ENCODE peak calls at places on chromosomes 3 and 15, in nine cellular contexts. D is NCI-H510A; N is NCI-H1930; A is activated naive CD4-positive, alpha-beta T cell treated with anti-CD3 and anti-CD28 coated beads, Interleukin-2, amount 50 U/mL, for 72 hours; M is EH; Z is activated T-helper 1 cell treated with Interleukin-2 at 50 U/mL for 16 hours; W is NCI-H1105 treated with DMSO at 0.1 percent for 48 hours; L is AG20443; C is CD8-positive, alpha-beta memory T cell. G is an unnamed sample.

GRCh38 chr15:75842722-75843617 is at the start of gene UBE2Q2:
- DNase-seq in D (peak), N (peak), A (peak), M (peak), Z (peak), W (peak), L (peak), C (peak), G (no peak)

GRCh38 chr3:158350971-158351370 is 220.0 kb upstream of the MLF1 start:
- DNase-seq in D (no peak), N (no peak), A (no peak), M (no peak), Z (no peak), W (no peak), L (no peak), C (no peak), G (no peak)

GRCh38 chr15:26439681-26440080 is 333.2 kb downstream of the GABRB3 start:
- DNase-seq in D (no peak), N (no peak), A (no peak), M (no peak), Z (no peak), W (no peak), L (no peak), C (no peak), G (no peak)

GRCh38 chr15:59406446-59406845 is 31.5 kb upstream of the FAM81A start:
- DNase-seq in D (no peak), N (no peak), A (no peak), M (no peak), Z (no peak), W (no peak), L (no peak), C (no peak), G (no peak)

GRCh38 chr3:11749486-11749885 is 97.2 kb downstream of the TAMM41 start:
- DNase-seq in D (no peak), N (no peak), A (no peak), M (peak), Z (no peak), W (no peak), L (peak), C (no peak), G (no peak)

GRCh38 chr3:196227086-196227485 is 10.8 kb downstream of the SLC51A start:
- DNase-seq in D (no peak), N (no peak), A (no peak), M (no peak), Z (no peak), W (no peak), L (no peak), C (no peak), G (no peak)

GRCh38 chr3:140854961-140855360 is 86.7 kb upstream of the SLC25A36 start:
- DNase-seq in D (no peak), N (no peak), A (no peak), M (no peak), Z (no peak), W (no peak), L (no peak), C (no peak), G (no peak)

GRCh38 chr15:60383008-60383694 is 14.6 kb downstream of the ANXA2 start:
- DNase-seq in D (no peak), N (no peak), A (no peak), M (peak), Z (no peak), W (no peak), L (no peak), C (no peak), G (no peak)

GRCh38 chr3:145134738-145135137 is 1026.2 kb downstream of the PLOD2 start:
- DNase-seq in D (no peak), N (no peak), A (no peak), M (no peak), Z (no peak), W (no peak), L (no peak), C (no peak), G (no peak)

GRCh38 chr15:81293728-81294500 is 30.0 kb downstream of the STARD5 start:
- DNase-seq in D (no peak), N (no peak), A (peak), M (no peak), Z (peak), W (no peak), L (no peak), C (peak), G (no peak)

GRCh38 chr3:113231391-113231790 is 20.0 kb downstream of the BOC start:
- DNase-seq in D (no peak), N (no peak), A (no peak), M (peak), Z (no peak), W (no peak), L (peak), C (no peak), G (no peak)

GRCh38 chr3:123610331-123610730 is 25.5 kb upstream of the HACD2 start:
- DNase-seq in D (no peak), N (no peak), A (no peak), M (no peak), Z (no peak), W (peak), L (no peak), C (no peak), G (no peak)

GRCh38 chr15:78914027-78914764 is 30.6 kb downstream of the CTSH start:
- DNase-seq in D (no peak), N (no peak), A (no peak), M (peak), Z (no peak), W (no peak), L (peak), C (no peak), G (peak)

GRCh38 chr3:143548449-143548848 is 299.8 kb downstream of the SLC9A9 start:
- DNase-seq in D (no peak), N (no peak), A (no peak), M (no peak), Z (no peak), W (no peak), L (no peak), C (no peak), G (no peak)

GRCh38 chr3:124714218-124714853 is 15.9 kb upstream of the UMPS start:
- DNase-seq in D (no peak), N (no peak), A (no peak), M (peak), Z (no peak), W (no peak), L (peak), C (no peak), G (no peak)

GRCh38 chr15:100783296-100783695 is 96.3 kb upstream of the ALDH1A3 start:
- DNase-seq in D (no peak), N (no peak), A (no peak), M (no peak), Z (no peak), W (no peak), L (no peak), C (no peak), G (peak)

GRCh38 chr3:114155370-114155821 is 23.5 kb downstream of the DRD3 start:
- DNase-seq in D (no peak), N (peak), A (no peak), M (peak), Z (no peak), W (peak), L (peak), C (no peak), G (no peak)

GRCh38 chr15:76073554-76073953 is 13.8 kb downstream of the TMEM266 start:
- DNase-seq in D (no peak), N (no peak), A (no peak), M (peak), Z (no peak), W (no peak), L (no peak), C (no peak), G (no peak)

GRCh38 chr15:43070249-43070648 is 35.6 kb downstream of the UBR1 start:
- DNase-seq in D (no peak), N (no peak), A (no peak), M (no peak), Z (no peak), W (no peak), L (no peak), C (no peak), G (no peak)

GRCh38 chr3:33664195-33664594 is 53.9 kb downstream of the CLASP2 start:
- DNase-seq in D (no peak), N (no peak), A (no peak), M (peak), Z (no peak), W (no peak), L (peak), C (no peak), G (no peak)

GRCh38 chr3:4949659-4950058 is 29.6 kb upstream of the BHLHE40 start:
- DNase-seq in D (no peak), N (no peak), A (no peak), M (peak), Z (no peak), W (no peak), L (peak), C (no peak), G (no peak)

GRCh38 chr15:34890424-34890823 is 79.1 kb downstream of the AQR start:
- DNase-seq in D (no peak), N (no peak), A (no peak), M (peak), Z (no peak), W (no peak), L (no peak), C (no peak), G (no peak)

GRCh38 chr15:89335289-89336041 is 841 bp upstream of the POLG start:
- DNase-seq in D (peak), N (peak), A (no peak), M (no peak), Z (no peak), W (peak), L (no peak), C (peak), G (no peak)

GRCh38 chr3:156093966-156094365 is 26.4 kb upstream of the KCNAB1 start:
- DNase-seq in D (no peak), N (no peak), A (no peak), M (no peak), Z (no peak), W (no peak), L (no peak), C (no peak), G (no peak)

GRCh38 chr15:97645758-97646157 is 314.7 kb upstream of the ARRDC4 start:
- DNase-seq in D (no peak), N (no peak), A (no peak), M (no peak), Z (no peak), W (no peak), L (no peak), C (no peak), G (no peak)

GRCh38 chr15:59688888-59689625 is at the start of gene BNIP2:
- DNase-seq in D (peak), N (peak), A (peak), M (peak), Z (peak), W (peak), L (peak), C (peak), G (peak)

GRCh38 chr3:26963356-26963742 is 340.8 kb downstream of the LRRC3B start:
- DNase-seq in D (no peak), N (no peak), A (no peak), M (no peak), Z (no peak), W (no peak), L (no peak), C (no peak), G (no peak)

GRCh38 chr3:132641837-132642538 is 17.6 kb downstream of the ACAD11 start:
- DNase-seq in D (no peak), N (peak), A (no peak), M (peak), Z (no peak), W (peak), L (peak), C (peak), G (no peak)

GRCh38 chr15:99296386-99296785 is 45.1 kb downstream of the LRRC28 start:
- DNase-seq in D (no peak), N (no peak), A (no peak), M (peak), Z (no peak), W (no peak), L (peak), C (no peak), G (no peak)

GRCh38 chr15:70750203-70750869 is 13.0 kb downstream of the UACA start:
- DNase-seq in D (no peak), N (no peak), A (no peak), M (no peak), Z (no peak), W (no peak), L (no peak), C (no peak), G (no peak)

GRCh38 chr3:29555590-29555989 is 274.7 kb downstream of the RBMS3 start:
- DNase-seq in D (no peak), N (no peak), A (no peak), M (peak), Z (no peak), W (no peak), L (peak), C (no peak), G (no peak)

GRCh38 chr3:121870710-121871109 is 23.5 kb upstream of the SLC15A2 start:
- DNase-seq in D (no peak), N (no peak), A (no peak), M (no peak), Z (no peak), W (no peak), L (no peak), C (no peak), G (no peak)

GRCh38 chr3:53618946-53619345 is 124.5 kb downstream of the CACNA1D start:
- DNase-seq in D (no peak), N (no peak), A (no peak), M (no peak), Z (no peak), W (no peak), L (no peak), C (no peak), G (no peak)

GRCh38 chr3:186847437-186847836 is 4.9 kb downstream of the ADIPOQ start:
- DNase-seq in D (no peak), N (no peak), A (no peak), M (no peak), Z (no peak), W (no peak), L (no peak), C (no peak), G (no peak)